ENCODE peak calls at places on chromosomes 12 and 14, in five cellular contexts. M is T-helper 2 cell, V is ACHN, D is PC-9, W is nucleus accumbens. F is an unnamed sample.

GRCh38 chr14:71321556-71322315 is 414.5 kb downstream of the PCNX1 start:
- DNase-seq in M (no peak), V (peak), D (peak), W (no peak), F (peak)

GRCh38 chr12:104630230-104630670 is 173.5 kb downstream of the CHST11 start:
- DNase-seq in M (no peak), V (no peak), D (no peak), W (no peak), F (no peak)

GRCh38 chr14:35369701-35370191 is 34.8 kb downstream of the NFKBIA start:
- DNase-seq in M (no peak), V (no peak), D (peak), W (no peak), F (no peak)

GRCh38 chr12:69173358-69173757 is 66.0 kb upstream of the CPSF6 start:
- DNase-seq in M (no peak), V (no peak), D (no peak), W (no peak), F (no peak)

GRCh38 chr12:110741795-110742717 is 635 bp downstream of the PPP1CC start:
- DNase-seq in M (no peak), V (peak), D (no peak), W (peak), F (peak)

GRCh38 chr12:66232258-66232657 is 43.2 kb downstream of the IRAK3 start:
- DNase-seq in M (no peak), V (no peak), D (no peak), W (no peak), F (peak)

GRCh38 chr12:94644141-94644575 is 6.2 kb downstream of the TMCC3 start:
- DNase-seq in M (no peak), V (peak), D (no peak), W (no peak), F (peak)

GRCh38 chr14:69543341-69544249 is 31.1 kb downstream of the CCDC177 start:
- DNase-seq in M (no peak), V (peak), D (peak), W (peak), F (no peak)

GRCh38 chr12:13745100-13745678 is 236.2 kb downstream of the GRIN2B start:
- DNase-seq in M (no peak), V (no peak), D (no peak), W (no peak), F (no peak)

GRCh38 chr14:37559386-37559785 is 35.7 kb downstream of the FOXA1 start:
- DNase-seq in M (no peak), V (no peak), D (no peak), W (no peak), F (no peak)

GRCh38 chr14:104532191-104532555 is 47.4 kb upstream of the C14orf180 start:
- DNase-seq in M (no peak), V (no peak), D (no peak), W (no peak), F (no peak)

GRCh38 chr14:74627071-74627470 is 15.0 kb upstream of the LTBP2 start:
- DNase-seq in M (no peak), V (no peak), D (no peak), W (no peak), F (no peak)

GRCh38 chr14:46550836-46551235 is 100.7 kb downstream of the RPL10L start:
- DNase-seq in M (no peak), V (no peak), D (no peak), W (no peak), F (no peak)

GRCh38 chr14:85535916-85536834 is 6.2 kb downstream of the FLRT2 start:
- DNase-seq in M (no peak), V (peak), D (no peak), W (no peak), F (peak)

GRCh38 chr12:123163227-123163626 is 12.3 kb upstream of the PITPNM2 start:
- DNase-seq in M (no peak), V (no peak), D (no peak), W (no peak), F (no peak)

GRCh38 chr12:110931315-110931728 is 10.9 kb upstream of the MYL2 start:
- DNase-seq in M (no peak), V (no peak), D (no peak), W (no peak), F (no peak)

GRCh38 chr12:75162845-75163244 is 46.8 kb downstream of the KCNC2 start:
- DNase-seq in M (no peak), V (no peak), D (no peak), W (no peak), F (no peak)

GRCh38 chr14:44109041-44109440 is 398.0 kb downstream of the FSCB start:
- DNase-seq in M (no peak), V (no peak), D (no peak), W (no peak), F (no peak)

GRCh38 chr12:89389755-89390661 is 37.7 kb upstream of the DUSP6 start:
- DNase-seq in M (no peak), V (peak), D (no peak), W (no peak), F (no peak)

GRCh38 chr12:115920395-115921183 is 356.9 kb downstream of the MED13L start:
- DNase-seq in M (no peak), V (no peak), D (no peak), W (no peak), F (no peak)

GRCh38 chr12:56521590-56522371 is at the start of gene RBMS2:
- DNase-seq in M (no peak), V (peak), D (peak), W (peak), F (peak)

GRCh38 chr12:96466939-96467751 is 22.2 kb upstream of the CFAP54 start:
- DNase-seq in M (no peak), V (peak), D (no peak), W (no peak), F (no peak)

GRCh38 chr12:126704609-126705008 is 1562.4 kb upstream of the TMEM132C start:
- DNase-seq in M (no peak), V (no peak), D (no peak), W (no peak), F (peak)

GRCh38 chr14:63454863-63455622 is 88.1 kb downstream of the PPP2R5E start:
- DNase-seq in M (no peak), V (peak), D (no peak), W (no peak), F (no peak)

GRCh38 chr14:41201721-41202120 is 405.0 kb upstream of the LRFN5 start:
- DNase-seq in M (no peak), V (no peak), D (no peak), W (no peak), F (no peak)

GRCh38 chr12:1083086-1083887 is 92.3 kb downstream of the ERC1 start:
- DNase-seq in M (no peak), V (no peak), D (no peak), W (no peak), F (peak)

GRCh38 chr14:86296173-86296572 is 766.2 kb downstream of the FLRT2 start:
- DNase-seq in M (no peak), V (no peak), D (no peak), W (no peak), F (peak)

GRCh38 chr14:75150150-75150549 is 23.3 kb upstream of the NEK9 start:
- DNase-seq in M (no peak), V (no peak), D (no peak), W (no peak), F (no peak)

GRCh38 chr12:123085730-123086487 is 65.0 kb downstream of the PITPNM2 start:
- DNase-seq in M (no peak), V (peak), D (peak), W (no peak), F (peak)

GRCh38 chr12:123960856-123961255 is 11.8 kb downstream of the CCDC92 start:
- DNase-seq in M (no peak), V (no peak), D (no peak), W (no peak), F (no peak)

GRCh38 chr12:2016862-2017723 is 12.8 kb upstream of the DCP1B start:
- DNase-seq in M (no peak), V (no peak), D (no peak), W (no peak), F (no peak)

GRCh38 chr12:87112946-87113345 is 856.8 kb upstream of the MGAT4C start:
- DNase-seq in M (no peak), V (no peak), D (no peak), W (no peak), F (no peak)

GRCh38 chr14:88785911-88786310 is 6.8 kb downstream of the EML5 start:
- DNase-seq in M (no peak), V (no peak), D (no peak), W (no peak), F (no peak)

F was measured in NAMALWA.